ENCODE peak calls at places on chromosomes 11 and 22, in five cellular contexts. Y is lower lobe of right lung, K is cardiac muscle cell, R is pancreas, S is stomach. L is an unnamed sample.

GRCh38 chr22:46454910-46455269 is 82.5 kb downstream of the CELSR1 start:
- DNase-seq in Y (no peak), R (no peak), S (no peak), K (no peak), L (no peak)

GRCh38 chr11:11380883-11381282 is 27.8 kb upstream of the CSNK2A3 start:
- DNase-seq in R (no peak), K (no peak), Y (no peak), S (no peak), L (no peak)

GRCh38 chr11:73949246-73949645 is 1.6 kb upstream of the DNAJB13 start:
- DNase-seq in K (no peak), R (no peak), S (no peak), Y (no peak), L (no peak)

GRCh38 chr22:25488244-25489020 is 76.0 kb upstream of the GRK3 start:
- DNase-seq in S (peak; percentile 86), R (peak; percentile 81), K (peak; percentile 79), Y (peak; percentile 59), L (peak; percentile 69)

GRCh38 chr11:57131080-57131790 is 50.5 kb upstream of the LRRC55 start:
- DNase-seq in Y (no peak), K (peak; percentile 74), S (peak; percentile 57), R (peak; percentile 50), L (peak; percentile 9)

GRCh38 chr22:39471421-39472141 is 14.8 kb downstream of the MGAT3 start:
- DNase-seq in R (no peak), K (peak; percentile 46), S (no peak), Y (no peak), L (peak; percentile 97)

GRCh38 chr22:38017272-38017920 is 33.0 kb upstream of the SOX10 start:
- DNase-seq in R (peak; percentile 59), K (no peak), Y (peak; percentile 89), S (peak; percentile 74), L (no peak)

GRCh38 chr11:126357969-126358762 is 2.7 kb downstream of the ST3GAL4 start:
- DNase-seq in R (no peak), Y (no peak), K (no peak), S (no peak), L (no peak)

GRCh38 chr11:13984616-13985474 is 22.3 kb downstream of the SPON1 start:
- DNase-seq in S (no peak), K (peak; percentile 50), Y (no peak), R (no peak), L (peak; percentile 66)

GRCh38 chr11:66739983-66740382 is 11.0 kb upstream of the SPTBN2 start:
- DNase-seq in R (no peak), S (no peak), Y (no peak), K (no peak), L (no peak)

GRCh38 chr22:17120281-17120680 is 879 bp downstream of the TMEM121B start:
- DNase-seq in Y (peak; percentile 71), R (peak; percentile 56), S (peak; percentile 51), K (peak; percentile 93), L (no peak)

GRCh38 chr22:33917744-33918406 is 2.4 kb downstream of the LARGE1 start:
- DNase-seq in K (no peak), Y (no peak), S (no peak), R (no peak), L (no peak)

GRCh38 chr22:45830531-45831245 is 146.3 kb downstream of the WNT7B start:
- DNase-seq in R (no peak), S (no peak), K (peak; percentile 24), Y (no peak), L (no peak)

GRCh38 chr22:30372915-30373314 is 14.3 kb downstream of the RNF215 start:
- DNase-seq in Y (no peak), S (no peak), K (no peak), R (no peak), L (no peak)

GRCh38 chr11:2163428-2163978 is 2.5 kb upstream of the INS start:
- DNase-seq in S (no peak), Y (no peak), K (no peak), R (no peak), L (no peak)

GRCh38 chr11:82775736-82776346 is 42.2 kb upstream of the FAM181B start:
- DNase-seq in R (no peak), K (peak; percentile 49), Y (no peak), S (no peak), L (peak; percentile 48)

GRCh38 chr11:12079726-12080556 is 30.4 kb upstream of the MICAL2 start:
- DNase-seq in Y (no peak), R (no peak), S (peak; percentile 50), K (no peak), L (peak; percentile 95)

GRCh38 chr22:38817196-38817595 is 23.3 kb upstream of the DNAL4 start:
- DNase-seq in R (no peak), K (no peak), S (no peak), Y (no peak), L (no peak)

GRCh38 chr11:77381749-77382693 is 80.5 kb upstream of the GDPD4 start:
- DNase-seq in Y (no peak), S (no peak), K (no peak), R (no peak), L (no peak)

GRCh38 chr11:119699227-119699626 is 29.8 kb downstream of the NECTIN1 start:
- DNase-seq in S (peak; percentile 71), R (peak; percentile 56), K (no peak), Y (peak; percentile 65), L (no peak)

GRCh38 chr11:102662607-102663006 is 37.5 kb upstream of the MMP20 start:
- DNase-seq in Y (no peak), K (no peak), S (no peak), R (no peak), L (no peak)

GRCh38 chr22:35556666-35557065 is 16.0 kb downstream of the RASD2 start:
- DNase-seq in Y (no peak), R (no peak), S (no peak), K (no peak), L (no peak)

GRCh38 chr22:50308597-50308935 is 1.1 kb upstream of the PLXNB2 start:
- DNase-seq in S (no peak), Y (peak; percentile 86), R (no peak), K (no peak), L (no peak)

GRCh38 chr11:66848671-66849500 is 5.6 kb downstream of the RCE1 start:
- DNase-seq in R (peak; percentile 12), S (peak; percentile 10), K (no peak), Y (no peak), L (no peak)

GRCh38 chr11:96155627-96156378 is 187.2 kb downstream of the MAML2 start:
- DNase-seq in R (peak; percentile 35), K (no peak), S (peak; percentile 34), Y (peak; percentile 61), L (peak; percentile 87)

GRCh38 chr11:96156379-96156722 is 186.6 kb downstream of the MAML2 start:
- DNase-seq in K (no peak), R (no peak), S (no peak), Y (no peak), L (no peak)

GRCh38 chr11:96157517-96157873 is 185.5 kb downstream of the MAML2 start:
- DNase-seq in K (no peak), R (no peak), S (no peak), Y (no peak), L (no peak)

GRCh38 chr11:96159968-96160367 is 183.0 kb downstream of the MAML2 start:
- DNase-seq in R (no peak), S (no peak), Y (no peak), K (no peak), L (no peak)

GRCh38 chr11:96158126-96158525 is 184.9 kb downstream of the MAML2 start:
- DNase-seq in Y (no peak), K (no peak), R (no peak), S (no peak), L (peak; percentile 64)
- H3K4me1 ChIP-seq in Y (peaks cover 61% of the 10 kb centered on the region), K (peaks cover 10% of the 10 kb centered on the region), R (no peaks in the 10 kb centered on the region), S (peaks cover 20% of the 10 kb centered on the region), L (peaks cover 90% of the 10 kb centered on the region)

GRCh38 chr11:70862093-70862492 is 390.3 kb downstream of the SHANK2 start:
- DNase-seq in Y (no peak), S (no peak), K (no peak), R (no peak), L (no peak)
- H3K27ac ChIP-seq in Y (no peak overlapping the region), S (no peak overlapping the region), K (no peak overlapping the region), R (no peak overlapping the region), L (no peak overlapping the region)

GRCh38 chr11:70064011-70064725 is 13.9 kb upstream of the ANO1 start:
- DNase-seq in Y (no peak), R (no peak), K (no peak), S (no peak), L (no peak)
- H3K4me1 ChIP-seq in Y (no peaks in the 10 kb centered on the region), R (no peaks in the 10 kb centered on the region), K (no peaks in the 10 kb centered on the region), S (no peaks in the 10 kb centered on the region), L (peaks cover 7% of the 10 kb centered on the region)

GRCh38 chr11:130219148-130219547 is 59.6 kb downstream of the ST14 start:
- DNase-seq in Y (no peak), K (no peak), S (no peak), R (no peak), L (no peak)
- H3K27ac ChIP-seq in Y (no peak overlapping the region), K (no peak overlapping the region), S (no peak overlapping the region), R (no peak overlapping the region), L (no peak overlapping the region)

GRCh38 chr11:62544521-62545436 is 1.8 kb downstream of the AHNAK start:
- DNase-seq in K (no peak), R (peak; percentile 32), Y (no peak), S (no peak), L (peak; percentile 64)
- H3K4me1 ChIP-seq in K (peaks cover 27% of the 10 kb centered on the region), R (peaks cover 28% of the 10 kb centered on the region), Y (peaks cover 78% of the 10 kb centered on the region), S (peaks cover 68% of the 10 kb centered on the region), L (peaks cover 81% of the 10 kb centered on the region)

DNA sequence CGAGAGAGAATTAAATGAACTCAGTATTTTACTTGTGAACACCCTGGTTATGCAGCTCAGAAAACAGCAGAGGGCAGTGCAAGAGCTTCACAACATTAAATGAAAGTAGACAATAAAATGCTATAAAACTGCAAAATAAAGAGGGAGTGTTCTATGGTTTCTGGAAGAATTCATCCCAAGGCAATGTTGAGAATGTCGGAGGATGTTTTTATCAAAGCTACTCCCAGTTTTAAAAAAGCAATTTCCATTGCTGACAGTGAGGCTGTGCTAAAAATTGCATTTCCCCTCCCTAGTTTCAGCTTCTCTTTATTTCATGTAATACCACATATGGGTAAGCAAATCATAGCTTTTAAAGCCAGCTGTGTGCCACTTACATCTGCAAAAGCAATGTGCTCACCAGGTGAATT is 296.9 kb downstream of the RAB38 start:
- DNase-seq in Y (no peak), R (peak; percentile 7), K (peak; percentile 36), S (no peak), L (no peak)
- H3K27ac ChIP-seq in Y (no peak overlapping the region), R (no peak overlapping the region), K (no peak overlapping the region), S (no peak overlapping the region), L (no peak overlapping the region)

GRCh38 chr11:1002091-1002984 is 34.2 kb downstream of the MUC6 start:
- DNase-seq in R (no peak), Y (no peak), K (no peak), S (no peak), L (no peak)
- H3K4me1 ChIP-seq in R (peaks cover 6% of the 10 kb centered on the region), Y (no peaks in the 10 kb centered on the region), K (no peaks in the 10 kb centered on the region), S (no peaks in the 10 kb centered on the region), L (no peaks in the 10 kb centered on the region)